ENCODE peak calls at places on chromosomes 12 and 14, in ten cellular contexts. One of them, this sample, is unnamed.

GRCh38 chr14:76701436-76701835 is 59.8 kb upstream of the VASH1 start:
- DNase-seq in transverse colon: no peak
- DNase-seq in ovary: no peak
- DNase-seq in lower lobe of right lung: no peak
- DNase-seq in fibroblast of lung: no peak
- DNase-seq in iPS DF 6.9: no peak
- DNase-seq in upper lobe of right lung: no peak
- DNase-seq in mammary epithelial cell: no peak
- DNase-seq in IMR-90: no peak
- DNase-seq in fibroblast of mammary gland: no peak
- DNase-seq in this sample: no peak

GRCh38 chr12:12685305-12685704 is 10.7 kb downstream of the GPR19 start:
- DNase-seq in fibroblast of lung: no peak
- DNase-seq in transverse colon: no peak
- DNase-seq in upper lobe of right lung: no peak
- DNase-seq in lower lobe of right lung: no peak
- DNase-seq in iPS DF 6.9: no peak
- DNase-seq in IMR-90: no peak
- DNase-seq in fibroblast of mammary gland: no peak
- DNase-seq in ovary: no peak
- DNase-seq in mammary epithelial cell: no peak
- DNase-seq in this sample: no peak

GRCh38 chr12:62581288-62582064 is 114.8 kb downstream of the MON2 start:
- DNase-seq in iPS DF 6.9: peak
- DNase-seq in lower lobe of right lung: no peak
- DNase-seq in IMR-90: peak
- DNase-seq in mammary epithelial cell: peak
- DNase-seq in ovary: no peak
- DNase-seq in fibroblast of mammary gland: peak
- DNase-seq in transverse colon: no peak
- DNase-seq in fibroblast of lung: peak
- DNase-seq in upper lobe of right lung: no peak
- DNase-seq in this sample: peak

GRCh38 chr12:49658276-49658675 is 34.9 kb downstream of the PRPF40B start:
- DNase-seq in fibroblast of mammary gland: no peak
- DNase-seq in lower lobe of right lung: no peak
- DNase-seq in fibroblast of lung: no peak
- DNase-seq in upper lobe of right lung: no peak
- DNase-seq in iPS DF 6.9: no peak
- DNase-seq in transverse colon: no peak
- DNase-seq in mammary epithelial cell: no peak
- DNase-seq in ovary: no peak
- DNase-seq in IMR-90: no peak
- DNase-seq in this sample: no peak

GRCh38 chr12:96197503-96198272 is 3.5 kb downstream of the ELK3 start:
- DNase-seq in fibroblast of lung: peak
- DNase-seq in lower lobe of right lung: no peak
- DNase-seq in transverse colon: no peak
- DNase-seq in IMR-90: peak
- DNase-seq in mammary epithelial cell: peak
- DNase-seq in upper lobe of right lung: no peak
- DNase-seq in fibroblast of mammary gland: peak
- DNase-seq in iPS DF 6.9: no peak
- DNase-seq in ovary: no peak
- DNase-seq in this sample: no peak

GRCh38 chr14:96309128-96309906 is 53.3 kb downstream of the BDKRB1 start:
- DNase-seq in fibroblast of lung: no peak
- DNase-seq in iPS DF 6.9: no peak
- DNase-seq in IMR-90: no peak
- DNase-seq in mammary epithelial cell: no peak
- DNase-seq in fibroblast of mammary gland: no peak
- DNase-seq in upper lobe of right lung: no peak
- DNase-seq in lower lobe of right lung: no peak
- DNase-seq in ovary: no peak
- DNase-seq in transverse colon: peak
- DNase-seq in this sample: peak

GRCh38 chr12:94186461-94187237 is 38.3 kb downstream of the PLXNC1 start:
- DNase-seq in iPS DF 6.9: no peak
- DNase-seq in ovary: peak
- DNase-seq in upper lobe of right lung: peak
- DNase-seq in IMR-90: peak
- DNase-seq in fibroblast of mammary gland: peak
- DNase-seq in mammary epithelial cell: no peak
- DNase-seq in fibroblast of lung: peak
- DNase-seq in lower lobe of right lung: peak
- DNase-seq in transverse colon: no peak
- DNase-seq in this sample: no peak

GRCh38 chr14:99035712-99036593 is 236.0 kb downstream of the BCL11B start:
- DNase-seq in fibroblast of mammary gland: peak
- DNase-seq in upper lobe of right lung: peak
- DNase-seq in fibroblast of lung: peak
- DNase-seq in IMR-90: peak
- DNase-seq in iPS DF 6.9: no peak
- DNase-seq in lower lobe of right lung: peak
- DNase-seq in mammary epithelial cell: peak
- DNase-seq in ovary: peak
- DNase-seq in transverse colon: peak
- DNase-seq in this sample: no peak

GRCh38 chr12:109027767-109028166 is 6.9 kb upstream of the SVOP start:
- DNase-seq in ovary: no peak
- DNase-seq in IMR-90: peak
- DNase-seq in mammary epithelial cell: no peak
- DNase-seq in fibroblast of mammary gland: peak
- DNase-seq in transverse colon: no peak
- DNase-seq in fibroblast of lung: peak
- DNase-seq in lower lobe of right lung: no peak
- DNase-seq in iPS DF 6.9: no peak
- DNase-seq in upper lobe of right lung: no peak
- DNase-seq in this sample: no peak

GRCh38 chr12:109029411-109029810 is 8.5 kb upstream of the SVOP start:
- DNase-seq in transverse colon: no peak
- DNase-seq in upper lobe of right lung: no peak
- DNase-seq in iPS DF 6.9: no peak
- DNase-seq in IMR-90: no peak
- DNase-seq in fibroblast of lung: no peak
- DNase-seq in mammary epithelial cell: no peak
- DNase-seq in lower lobe of right lung: no peak
- DNase-seq in fibroblast of mammary gland: no peak
- DNase-seq in ovary: no peak
- DNase-seq in this sample: no peak

GRCh38 chr12:109036975-109037374 is 15.4 kb upstream of the USP30 start:
- DNase-seq in fibroblast of mammary gland: no peak
- DNase-seq in upper lobe of right lung: no peak
- DNase-seq in ovary: no peak
- DNase-seq in fibroblast of lung: no peak
- DNase-seq in lower lobe of right lung: no peak
- DNase-seq in transverse colon: no peak
- DNase-seq in mammary epithelial cell: no peak
- DNase-seq in IMR-90: no peak
- DNase-seq in iPS DF 6.9: no peak
- DNase-seq in this sample: no peak

DNA sequence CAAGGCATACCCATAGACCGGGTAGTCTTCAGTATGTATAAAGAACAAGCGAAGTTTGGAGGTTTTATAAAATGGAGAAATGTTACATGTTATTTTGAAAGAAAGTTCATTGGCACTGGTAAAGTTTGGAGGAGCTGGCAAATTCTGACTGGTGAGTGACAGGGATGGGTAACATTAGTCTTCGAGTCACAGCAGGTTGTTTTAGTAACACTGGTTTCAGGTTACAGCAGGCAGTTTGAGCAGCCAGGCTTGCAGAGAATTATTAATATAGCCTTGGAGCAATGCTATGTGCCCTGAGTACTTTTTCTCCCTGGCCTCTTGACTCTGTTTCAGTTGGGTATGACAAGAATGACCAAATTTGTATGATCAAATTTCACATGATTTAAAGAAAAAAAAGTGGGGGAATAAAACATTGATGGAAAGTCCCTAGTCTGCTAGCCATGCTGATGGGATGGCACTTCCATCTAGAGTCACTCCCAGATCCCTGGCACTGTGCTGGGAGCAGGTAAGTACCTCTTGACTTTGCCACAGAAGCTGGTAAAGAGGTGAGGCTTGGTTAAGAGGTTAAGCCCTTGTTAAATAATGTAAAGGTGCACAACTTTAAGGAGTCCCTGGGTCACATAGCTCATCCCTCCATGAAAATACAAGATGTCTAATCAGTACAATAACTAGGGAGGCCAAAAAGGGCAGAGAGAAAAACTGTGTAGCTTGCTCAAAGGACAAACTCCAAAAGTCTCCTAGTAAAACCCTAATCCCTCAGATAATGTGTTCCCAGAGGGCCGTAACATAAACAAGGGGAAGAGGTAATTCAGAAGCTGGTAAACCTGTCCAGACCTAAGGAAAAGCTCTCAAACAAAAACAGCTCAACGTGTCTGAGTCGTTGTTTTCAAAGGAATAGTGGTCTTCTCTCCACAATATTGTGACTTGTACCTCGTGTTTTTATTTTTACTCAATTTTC is 12.7 kb upstream of the SVOP start:
- DNase-seq in iPS DF 6.9: no peak
- DNase-seq in fibroblast of mammary gland: no peak
- DNase-seq in upper lobe of right lung: no peak
- DNase-seq in lower lobe of right lung: no peak
- DNase-seq in fibroblast of lung: no peak
- DNase-seq in mammary epithelial cell: no peak
- DNase-seq in IMR-90: no peak
- DNase-seq in ovary: no peak
- DNase-seq in transverse colon: no peak
- DNase-seq in this sample: no peak
- H3K4me3 ChIP-seq in iPS DF 6.9: no peak
- H3K4me3 ChIP-seq in fibroblast of mammary gland: no peak
- H3K4me3 ChIP-seq in upper lobe of right lung: no peak
- H3K4me3 ChIP-seq in lower lobe of right lung: no peak
- H3K4me3 ChIP-seq in fibroblast of lung: no peak
- H3K4me3 ChIP-seq in mammary epithelial cell: no peak
- H3K4me3 ChIP-seq in IMR-90: no peak
- H3K4me3 ChIP-seq in ovary: no peak
- H3K4me3 ChIP-seq in transverse colon: no peak
- H3K4me3 ChIP-seq in this sample: no peak

DNA sequence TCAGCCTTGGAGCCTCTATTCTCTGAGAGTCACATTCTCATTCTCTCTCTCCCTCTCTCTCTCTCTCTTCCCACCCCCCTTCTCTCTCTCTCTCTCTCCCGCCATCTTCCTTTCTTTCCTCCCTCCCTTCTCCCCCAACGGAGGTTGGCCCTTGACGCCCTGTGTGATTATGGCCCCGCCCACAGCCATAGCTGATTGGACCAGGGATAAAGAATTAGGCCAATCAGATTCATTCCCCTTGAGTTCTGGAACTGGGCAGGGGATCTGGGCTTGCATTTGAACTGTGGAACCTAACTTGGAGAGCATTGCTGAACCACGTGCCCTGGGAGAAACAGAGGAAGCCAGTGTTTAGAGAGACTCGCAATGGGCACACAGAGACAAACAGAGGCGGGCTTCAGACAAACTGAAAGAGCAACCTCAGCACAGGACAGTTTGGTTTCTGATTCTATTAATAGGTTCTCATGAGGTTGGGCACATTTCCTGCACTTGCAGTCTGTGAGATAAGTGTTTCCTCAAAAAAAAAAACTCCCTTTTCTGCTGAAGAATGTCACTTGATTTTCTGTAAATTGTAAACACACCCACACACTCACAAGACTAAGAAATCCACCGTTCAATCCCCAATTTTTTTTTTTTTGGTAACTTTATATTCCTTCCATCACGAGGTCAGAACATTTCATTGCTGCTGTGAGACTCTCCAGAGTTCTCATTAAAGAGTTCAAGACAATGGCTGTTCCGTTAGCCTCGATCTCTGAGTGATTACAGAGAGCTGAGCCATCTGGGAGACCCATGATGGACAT is 3.6 kb upstream of the P2RX7 start:
- DNase-seq in IMR-90: peak
- DNase-seq in lower lobe of right lung: peak
- DNase-seq in mammary epithelial cell: no peak
- DNase-seq in fibroblast of lung: peak
- DNase-seq in transverse colon: peak
- DNase-seq in fibroblast of mammary gland: peak
- DNase-seq in ovary: peak
- DNase-seq in upper lobe of right lung: peak
- DNase-seq in iPS DF 6.9: no peak
- DNase-seq in this sample: no peak
- H3K4me3 ChIP-seq in IMR-90: no peak
- H3K4me3 ChIP-seq in lower lobe of right lung: peak
- H3K4me3 ChIP-seq in mammary epithelial cell: no peak
- H3K4me3 ChIP-seq in fibroblast of lung: no peak
- H3K4me3 ChIP-seq in transverse colon: peak
- H3K4me3 ChIP-seq in fibroblast of mammary gland: no peak
- H3K4me3 ChIP-seq in ovary: no peak
- H3K4me3 ChIP-seq in upper lobe of right lung: no peak
- H3K4me3 ChIP-seq in iPS DF 6.9: no peak
- H3K4me3 ChIP-seq in this sample: no peak

GRCh38 chr12:57134949-57135348 is 6.7 kb downstream of the LRP1 start:
- DNase-seq in IMR-90: no peak
- DNase-seq in iPS DF 6.9: no peak
- DNase-seq in mammary epithelial cell: no peak
- DNase-seq in transverse colon: peak
- DNase-seq in ovary: no peak
- DNase-seq in fibroblast of mammary gland: peak
- DNase-seq in fibroblast of lung: no peak
- DNase-seq in lower lobe of right lung: no peak
- DNase-seq in upper lobe of right lung: no peak
- DNase-seq in this sample: no peak

GRCh38 chr12:57131896-57132744 is 3.8 kb downstream of the LRP1 start:
- DNase-seq in transverse colon: peak
- DNase-seq in mammary epithelial cell: no peak
- DNase-seq in upper lobe of right lung: no peak
- DNase-seq in IMR-90: no peak
- DNase-seq in fibroblast of mammary gland: peak
- DNase-seq in fibroblast of lung: no peak
- DNase-seq in lower lobe of right lung: no peak
- DNase-seq in iPS DF 6.9: no peak
- DNase-seq in ovary: no peak
- DNase-seq in this sample: no peak

GRCh38 chr12:57133916-57134315 is 5.6 kb downstream of the LRP1 start:
- DNase-seq in IMR-90: no peak
- DNase-seq in mammary epithelial cell: no peak
- DNase-seq in upper lobe of right lung: no peak
- DNase-seq in ovary: no peak
- DNase-seq in fibroblast of mammary gland: no peak
- DNase-seq in lower lobe of right lung: no peak
- DNase-seq in iPS DF 6.9: no peak
- DNase-seq in fibroblast of lung: no peak
- DNase-seq in transverse colon: peak
- DNase-seq in this sample: no peak

GRCh38 chr12:57130941-57131340 is 2.7 kb downstream of the LRP1 start:
- DNase-seq in iPS DF 6.9: no peak
- DNase-seq in IMR-90: no peak
- DNase-seq in lower lobe of right lung: no peak
- DNase-seq in fibroblast of mammary gland: no peak
- DNase-seq in upper lobe of right lung: no peak
- DNase-seq in fibroblast of lung: no peak
- DNase-seq in mammary epithelial cell: no peak
- DNase-seq in transverse colon: peak
- DNase-seq in ovary: no peak
- DNase-seq in this sample: no peak

GRCh38 chr12:57133013-57133569 is 4.8 kb downstream of the LRP1 start:
- DNase-seq in mammary epithelial cell: no peak
- DNase-seq in iPS DF 6.9: no peak
- DNase-seq in fibroblast of lung: peak
- DNase-seq in transverse colon: peak
- DNase-seq in lower lobe of right lung: no peak
- DNase-seq in IMR-90: peak
- DNase-seq in ovary: no peak
- DNase-seq in upper lobe of right lung: no peak
- DNase-seq in fibroblast of mammary gland: peak
- DNase-seq in this sample: no peak
- H3K4me3 ChIP-seq in mammary epithelial cell: no peak
- H3K4me3 ChIP-seq in iPS DF 6.9: no peak
- H3K4me3 ChIP-seq in fibroblast of lung: peak
- H3K4me3 ChIP-seq in transverse colon: peak
- H3K4me3 ChIP-seq in lower lobe of right lung: peak
- H3K4me3 ChIP-seq in IMR-90: no peak
- H3K4me3 ChIP-seq in ovary: peak
- H3K4me3 ChIP-seq in upper lobe of right lung: peak
- H3K4me3 ChIP-seq in fibroblast of mammary gland: peak
- H3K4me3 ChIP-seq in this sample: no peak

GRCh38 chr14:75591987-75592575 is 13.7 kb downstream of the FLVCR2 start:
- DNase-seq in ovary: no peak
- DNase-seq in upper lobe of right lung: no peak
- DNase-seq in IMR-90: no peak
- DNase-seq in fibroblast of lung: no peak
- DNase-seq in mammary epithelial cell: no peak
- DNase-seq in iPS DF 6.9: no peak
- DNase-seq in lower lobe of right lung: no peak
- DNase-seq in transverse colon: no peak
- DNase-seq in fibroblast of mammary gland: no peak
- DNase-seq in this sample: no peak

GRCh38 chr14:75589896-75590295 is 11.5 kb downstream of the FLVCR2 start:
- DNase-seq in lower lobe of right lung: no peak
- DNase-seq in fibroblast of mammary gland: no peak
- DNase-seq in ovary: no peak
- DNase-seq in iPS DF 6.9: no peak
- DNase-seq in upper lobe of right lung: no peak
- DNase-seq in transverse colon: no peak
- DNase-seq in mammary epithelial cell: no peak
- DNase-seq in fibroblast of lung: no peak
- DNase-seq in IMR-90: no peak
- DNase-seq in this sample: no peak

GRCh38 chr14:75587388-75587787 is 9.0 kb downstream of the FLVCR2 start:
- DNase-seq in fibroblast of lung: no peak
- DNase-seq in transverse colon: no peak
- DNase-seq in upper lobe of right lung: no peak
- DNase-seq in fibroblast of mammary gland: no peak
- DNase-seq in mammary epithelial cell: no peak
- DNase-seq in IMR-90: no peak
- DNase-seq in ovary: no peak
- DNase-seq in iPS DF 6.9: no peak
- DNase-seq in lower lobe of right lung: no peak
- DNase-seq in this sample: no peak

GRCh38 chr14:75595211-75595610 is 16.8 kb downstream of the FLVCR2 start:
- DNase-seq in lower lobe of right lung: no peak
- DNase-seq in upper lobe of right lung: no peak
- DNase-seq in iPS DF 6.9: no peak
- DNase-seq in mammary epithelial cell: no peak
- DNase-seq in IMR-90: peak
- DNase-seq in fibroblast of lung: no peak
- DNase-seq in fibroblast of mammary gland: no peak
- DNase-seq in ovary: no peak
- DNase-seq in transverse colon: no peak
- DNase-seq in this sample: no peak

DNA sequence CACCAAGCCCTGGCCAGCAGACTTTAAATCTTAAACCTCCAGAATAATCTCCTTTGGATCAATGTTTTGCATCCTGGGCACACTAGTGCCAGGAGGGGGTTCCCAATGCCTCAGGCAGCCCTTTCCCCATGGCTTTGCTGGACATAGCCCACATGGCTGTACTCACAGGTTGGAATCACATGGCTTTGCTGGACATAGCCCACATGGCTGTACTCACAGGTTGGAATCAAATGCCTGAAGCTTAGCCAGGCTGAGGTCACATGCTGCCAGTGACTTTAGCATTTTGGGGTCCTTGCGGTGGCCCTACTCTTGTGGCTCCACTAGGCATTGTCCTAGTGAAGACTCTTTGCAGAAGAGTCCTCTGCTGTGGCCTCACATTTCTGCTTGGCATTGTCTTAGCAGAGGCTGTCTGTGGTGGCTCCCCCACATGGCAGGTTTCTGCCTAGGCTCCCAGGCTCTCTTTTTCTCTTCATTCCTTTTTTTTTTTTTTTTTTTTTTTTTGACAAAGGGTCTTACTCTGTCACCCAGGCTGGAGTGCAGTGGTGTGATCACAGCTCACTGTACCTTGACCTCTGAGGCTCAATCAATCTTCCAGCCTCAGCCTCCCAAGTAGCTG is 13.0 kb downstream of the FLVCR2 start:
- DNase-seq in IMR-90: no peak
- DNase-seq in lower lobe of right lung: no peak
- DNase-seq in ovary: no peak
- DNase-seq in fibroblast of mammary gland: no peak
- DNase-seq in transverse colon: no peak
- DNase-seq in fibroblast of lung: no peak
- DNase-seq in iPS DF 6.9: no peak
- DNase-seq in upper lobe of right lung: no peak
- DNase-seq in mammary epithelial cell: no peak
- DNase-seq in this sample: no peak
- H3K4me3 ChIP-seq in IMR-90: no peak
- H3K4me3 ChIP-seq in lower lobe of right lung: no peak
- H3K4me3 ChIP-seq in ovary: no peak
- H3K4me3 ChIP-seq in fibroblast of mammary gland: no peak
- H3K4me3 ChIP-seq in transverse colon: no peak
- H3K4me3 ChIP-seq in fibroblast of lung: no peak
- H3K4me3 ChIP-seq in iPS DF 6.9: no peak
- H3K4me3 ChIP-seq in upper lobe of right lung: no peak
- H3K4me3 ChIP-seq in mammary epithelial cell: no peak
- H3K4me3 ChIP-seq in this sample: no peak

This sample was measured in LNCaP clone FGC.